ENCODE peak calls at places on chromosome 10, in six cellular contexts. One of them, this sample, is unnamed. For H3K79me1, the result is how much of the 10 kb centered on the place peaks cover.

GRCh38 chr10:10564081-10564480 is 453.6 kb upstream of the CELF2 start:
- DNase-seq in mesenchymal stem cell: peak
- DNase-seq in mesendoderm: peak
- DNase-seq in trophoblast cell: no peak
- DNase-seq in H1: no peak
- DNase-seq in IMR-90: no peak
- DNase-seq in this sample: peak

GRCh38 chr10:24196426-24197039 is 12.4 kb upstream of the KIAA1217 start:
- DNase-seq in IMR-90: peak
- DNase-seq in mesendoderm: peak
- DNase-seq in trophoblast cell: peak
- DNase-seq in mesenchymal stem cell: peak
- DNase-seq in H1: peak
- DNase-seq in this sample: peak

GRCh38 chr10:28946479-28946878 is 269.2 kb downstream of the BAMBI start:
- DNase-seq in H1: no peak
- DNase-seq in mesendoderm: no peak
- DNase-seq in mesenchymal stem cell: peak
- DNase-seq in trophoblast cell: peak
- DNase-seq in IMR-90: peak
- DNase-seq in this sample: no peak

GRCh38 chr10:43573250-43574034 is 974 bp downstream of the ZNF239 start:
- DNase-seq in trophoblast cell: no peak
- DNase-seq in mesendoderm: peak
- DNase-seq in H1: no peak
- DNase-seq in mesenchymal stem cell: no peak
- DNase-seq in IMR-90: peak
- DNase-seq in this sample: no peak

GRCh38 chr10:4004990-4005389 is 220.0 kb upstream of the KLF6 start:
- DNase-seq in mesendoderm: no peak
- DNase-seq in trophoblast cell: no peak
- DNase-seq in mesenchymal stem cell: no peak
- DNase-seq in H1: no peak
- DNase-seq in IMR-90: no peak
- DNase-seq in this sample: no peak

GRCh38 chr10:27783660-27784059 is 38.0 kb upstream of the MKX start:
- DNase-seq in IMR-90: peak
- DNase-seq in H1: no peak
- DNase-seq in mesendoderm: peak
- DNase-seq in trophoblast cell: peak
- DNase-seq in mesenchymal stem cell: peak
- DNase-seq in this sample: peak

GRCh38 chr10:59300386-59300785 is 62.0 kb downstream of the FAM13C start:
- DNase-seq in mesenchymal stem cell: no peak
- DNase-seq in trophoblast cell: no peak
- DNase-seq in mesendoderm: no peak
- DNase-seq in IMR-90: no peak
- DNase-seq in H1: no peak
- DNase-seq in this sample: no peak

GRCh38 chr10:118251791-118252190 is 90.3 kb downstream of the FAM204A start:
- DNase-seq in mesendoderm: no peak
- DNase-seq in IMR-90: no peak
- DNase-seq in trophoblast cell: no peak
- DNase-seq in H1: no peak
- DNase-seq in mesenchymal stem cell: no peak
- DNase-seq in this sample: no peak

GRCh38 chr10:130027716-130028464 is 63.8 kb upstream of the EBF3 start:
- DNase-seq in trophoblast cell: no peak
- DNase-seq in mesenchymal stem cell: no peak
- DNase-seq in mesendoderm: no peak
- DNase-seq in H1: no peak
- DNase-seq in IMR-90: no peak
- DNase-seq in this sample: no peak

GRCh38 chr10:104253106-104253505 is 1.6 kb upstream of the GSTO1 start:
- DNase-seq in trophoblast cell: no peak
- DNase-seq in mesendoderm: peak
- DNase-seq in IMR-90: no peak
- DNase-seq in H1: no peak
- DNase-seq in mesenchymal stem cell: no peak
- DNase-seq in this sample: no peak

GRCh38 chr10:44261710-44262455 is 123.0 kb downstream of the CXCL12 start:
- DNase-seq in mesenchymal stem cell: peak
- DNase-seq in mesendoderm: no peak
- DNase-seq in trophoblast cell: no peak
- DNase-seq in H1: no peak
- DNase-seq in IMR-90: peak
- DNase-seq in this sample: no peak

GRCh38 chr10:131998845-131999681 is 17.3 kb upstream of the BNIP3 start:
- DNase-seq in H1: no peak
- DNase-seq in IMR-90: no peak
- DNase-seq in mesenchymal stem cell: no peak
- DNase-seq in trophoblast cell: no peak
- DNase-seq in mesendoderm: peak
- DNase-seq in this sample: no peak
- H4K8ac ChIP-seq in H1: no peak
- H4K8ac ChIP-seq in IMR-90: no peak
- H4K8ac ChIP-seq in mesenchymal stem cell: peak
- H4K8ac ChIP-seq in trophoblast cell: peak
- H4K8ac ChIP-seq in mesendoderm: peak
- H4K8ac ChIP-seq in this sample: no peak

GRCh38 chr10:52185256-52185655 is 128.8 kb upstream of the DKK1 start:
- DNase-seq in IMR-90: no peak
- DNase-seq in H1: no peak
- DNase-seq in trophoblast cell: no peak
- DNase-seq in mesendoderm: no peak
- DNase-seq in mesenchymal stem cell: no peak
- DNase-seq in this sample: no peak
- H3K79me1 ChIP-seq in IMR-90: under half
- H3K79me1 ChIP-seq in H1: under half
- H3K79me1 ChIP-seq in trophoblast cell: under half
- H3K79me1 ChIP-seq in mesendoderm: under half
- H3K79me1 ChIP-seq in mesenchymal stem cell: under half
- H3K79me1 ChIP-seq in this sample: under half

DNA sequence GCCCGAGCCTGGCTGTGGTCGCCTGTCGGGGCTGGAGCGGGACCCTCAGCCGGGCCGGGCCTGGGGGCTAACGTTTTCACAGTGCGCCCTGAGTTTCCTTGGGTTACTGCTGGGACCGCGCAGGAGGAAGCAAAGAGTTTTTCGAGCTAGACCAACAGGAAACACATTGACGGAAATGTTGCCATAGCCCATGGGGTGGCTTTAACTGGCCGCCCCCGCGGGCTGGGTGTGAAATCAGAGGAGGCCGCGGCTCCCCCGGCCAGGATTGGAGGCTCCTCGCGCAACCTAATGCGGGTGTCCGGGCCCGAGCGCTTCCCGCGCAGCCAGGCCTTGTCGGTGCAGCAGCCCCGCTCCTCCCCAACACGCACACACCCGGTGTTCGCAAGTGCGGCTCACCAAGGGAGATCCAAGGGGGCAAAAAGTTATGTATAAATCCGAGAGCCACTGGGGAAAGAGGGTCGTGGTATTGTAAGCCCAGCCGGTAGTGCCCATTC is 1.9 kb downstream of the HHEX start:
- DNase-seq in H1: no peak
- DNase-seq in mesenchymal stem cell: peak
- DNase-seq in IMR-90: no peak
- DNase-seq in mesendoderm: peak
- DNase-seq in trophoblast cell: peak
- DNase-seq in this sample: no peak
- H3K4me3 ChIP-seq in H1: peak
- H3K4me3 ChIP-seq in mesenchymal stem cell: no peak
- H3K4me3 ChIP-seq in IMR-90: peak
- H3K4me3 ChIP-seq in mesendoderm: no peak
- H3K4me3 ChIP-seq in trophoblast cell: peak
- H3K4me3 ChIP-seq in this sample: no peak

DNA sequence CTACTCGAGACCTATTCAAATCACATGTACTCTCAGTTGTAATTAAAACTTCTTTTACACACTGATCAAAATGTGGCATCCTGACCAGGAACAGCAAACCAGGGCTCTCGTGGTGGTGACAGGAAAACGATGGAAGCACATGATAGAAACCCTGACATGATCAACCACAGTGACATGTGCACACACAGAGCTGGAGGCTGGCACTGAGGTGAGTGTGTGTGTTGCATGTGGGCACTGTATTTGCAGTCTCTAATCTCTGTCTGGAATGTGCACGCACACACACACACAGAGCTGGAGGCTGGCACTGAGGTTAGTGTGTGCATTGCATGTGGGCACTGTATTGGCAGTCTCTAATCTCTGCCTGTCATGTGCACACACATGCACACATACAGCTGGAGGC is 407.0 kb downstream of the SFMBT2 start:
- DNase-seq in IMR-90: no peak
- DNase-seq in H1: no peak
- DNase-seq in mesenchymal stem cell: no peak
- DNase-seq in trophoblast cell: no peak
- DNase-seq in mesendoderm: no peak
- DNase-seq in this sample: no peak
- H4K8ac ChIP-seq in IMR-90: no peak
- H4K8ac ChIP-seq in H1: no peak
- H4K8ac ChIP-seq in mesenchymal stem cell: no peak
- H4K8ac ChIP-seq in trophoblast cell: no peak
- H4K8ac ChIP-seq in mesendoderm: no peak
- H4K8ac ChIP-seq in this sample: no peak

GRCh38 chr10:51186358-51186757 is 112.1 kb downstream of the PRKG1 start:
- DNase-seq in IMR-90: no peak
- DNase-seq in trophoblast cell: no peak
- DNase-seq in H1: no peak
- DNase-seq in mesendoderm: no peak
- DNase-seq in mesenchymal stem cell: no peak
- DNase-seq in this sample: no peak

GRCh38 chr10:51183783-51184182 is 109.5 kb downstream of the PRKG1 start:
- DNase-seq in mesenchymal stem cell: no peak
- DNase-seq in IMR-90: no peak
- DNase-seq in trophoblast cell: no peak
- DNase-seq in H1: no peak
- DNase-seq in mesendoderm: no peak
- DNase-seq in this sample: no peak

DNA sequence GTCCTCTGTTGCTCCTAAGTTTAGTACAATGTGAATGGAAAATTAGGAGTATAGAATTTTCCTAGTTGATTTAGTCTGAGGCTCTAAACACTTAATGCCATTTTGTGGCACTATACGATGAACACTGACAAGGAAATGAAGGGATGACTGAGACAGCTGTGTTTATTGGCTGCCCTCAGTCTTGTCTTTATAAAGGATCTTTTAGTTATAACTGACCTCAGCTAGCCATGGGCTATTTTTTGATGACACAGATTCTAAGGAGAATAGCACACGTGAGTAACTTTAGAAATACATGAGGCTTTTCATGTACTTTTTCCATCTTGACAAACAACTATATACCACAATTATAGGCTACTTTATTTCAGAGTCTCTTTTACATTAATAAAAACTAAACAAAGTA is 113.7 kb downstream of the PRKG1 start:
- DNase-seq in H1: no peak
- DNase-seq in IMR-90: no peak
- DNase-seq in mesenchymal stem cell: no peak
- DNase-seq in trophoblast cell: no peak
- DNase-seq in mesendoderm: no peak
- DNase-seq in this sample: no peak
- H3K79me1 ChIP-seq in H1: under half
- H3K79me1 ChIP-seq in IMR-90: under half
- H3K79me1 ChIP-seq in mesenchymal stem cell: under half
- H3K79me1 ChIP-seq in trophoblast cell: under half
- H3K79me1 ChIP-seq in mesendoderm: under half
- H3K79me1 ChIP-seq in this sample: under half

GRCh38 chr10:48651839-48652238 is 32.8 kb upstream of the WDFY4 start:
- DNase-seq in mesenchymal stem cell: no peak
- DNase-seq in mesendoderm: no peak
- DNase-seq in IMR-90: no peak
- DNase-seq in trophoblast cell: no peak
- DNase-seq in H1: no peak
- DNase-seq in this sample: no peak
- H3K4me3 ChIP-seq in mesenchymal stem cell: no peak
- H3K4me3 ChIP-seq in mesendoderm: no peak
- H3K4me3 ChIP-seq in IMR-90: no peak
- H3K4me3 ChIP-seq in trophoblast cell: no peak
- H3K4me3 ChIP-seq in H1: no peak
- H3K4me3 ChIP-seq in this sample: no peak

DNA sequence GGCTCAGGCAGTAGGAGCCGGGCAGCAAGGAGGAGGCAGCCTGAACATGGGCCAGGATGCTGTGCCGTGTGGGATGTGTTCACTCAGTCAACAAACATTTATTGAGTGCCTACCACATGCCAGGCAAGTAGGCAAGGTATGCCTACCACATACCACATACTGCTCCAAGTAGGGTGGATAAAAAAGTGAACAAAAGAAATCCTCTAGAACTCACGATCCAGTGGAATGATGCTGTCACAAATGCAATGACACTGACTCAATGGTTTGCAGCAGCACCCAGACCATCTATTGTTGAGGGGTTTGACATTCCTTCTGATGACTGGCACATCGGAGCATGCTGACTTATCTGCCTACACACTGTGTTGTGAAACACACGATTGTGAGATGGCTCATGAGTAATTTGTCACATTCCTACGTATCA is 413.5 kb downstream of the NRG3 start:
- DNase-seq in mesendoderm: peak
- DNase-seq in mesenchymal stem cell: peak
- DNase-seq in IMR-90: no peak
- DNase-seq in trophoblast cell: no peak
- DNase-seq in H1: no peak
- DNase-seq in this sample: no peak
- H4K8ac ChIP-seq in mesendoderm: no peak
- H4K8ac ChIP-seq in mesenchymal stem cell: no peak
- H4K8ac ChIP-seq in IMR-90: no peak
- H4K8ac ChIP-seq in trophoblast cell: no peak
- H4K8ac ChIP-seq in H1: no peak
- H4K8ac ChIP-seq in this sample: no peak

GRCh38 chr10:17407040-17407439 is 47.4 kb downstream of the ST8SIA6 start:
- DNase-seq in trophoblast cell: no peak
- DNase-seq in mesenchymal stem cell: no peak
- DNase-seq in mesendoderm: no peak
- DNase-seq in H1: no peak
- DNase-seq in IMR-90: no peak
- DNase-seq in this sample: no peak

GRCh38 chr10:17415046-17415643 is 39.2 kb downstream of the ST8SIA6 start:
- DNase-seq in mesendoderm: no peak
- DNase-seq in IMR-90: peak
- DNase-seq in mesenchymal stem cell: no peak
- DNase-seq in trophoblast cell: no peak
- DNase-seq in H1: no peak
- DNase-seq in this sample: no peak

GRCh38 chr10:17409170-17409733 is 45.1 kb downstream of the ST8SIA6 start:
- DNase-seq in mesendoderm: peak
- DNase-seq in IMR-90: peak
- DNase-seq in mesenchymal stem cell: no peak
- DNase-seq in trophoblast cell: no peak
- DNase-seq in H1: no peak
- DNase-seq in this sample: no peak

GRCh38 chr10:17412323-17412722 is 42.1 kb downstream of the ST8SIA6 start:
- DNase-seq in trophoblast cell: no peak
- DNase-seq in mesenchymal stem cell: no peak
- DNase-seq in mesendoderm: peak
- DNase-seq in IMR-90: no peak
- DNase-seq in H1: no peak
- DNase-seq in this sample: no peak

DNA sequence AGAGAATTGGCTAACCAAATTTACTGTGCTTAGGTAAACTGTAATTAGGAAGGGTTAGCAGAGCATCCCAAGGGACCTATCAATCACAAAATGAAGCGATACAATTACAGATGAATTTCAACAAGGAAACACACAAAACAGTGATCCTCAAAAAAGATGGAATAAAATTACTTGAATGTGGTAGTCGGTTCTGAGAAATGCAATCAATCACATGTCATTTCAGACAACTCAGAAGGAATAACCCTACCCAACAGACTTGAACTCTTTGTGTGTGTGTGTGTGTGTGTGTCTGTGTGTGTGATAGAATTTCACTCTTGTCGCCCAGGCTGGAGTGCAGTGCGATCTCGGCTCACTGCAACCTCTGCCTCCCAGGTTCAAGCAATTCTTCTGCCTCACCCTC is 43.5 kb downstream of the ST8SIA6 start:
- DNase-seq in mesenchymal stem cell: no peak
- DNase-seq in trophoblast cell: no peak
- DNase-seq in mesendoderm: no peak
- DNase-seq in H1: no peak
- DNase-seq in IMR-90: no peak
- DNase-seq in this sample: no peak
- H3K79me1 ChIP-seq in mesenchymal stem cell: under half
- H3K79me1 ChIP-seq in trophoblast cell: under half
- H3K79me1 ChIP-seq in mesendoderm: under half
- H3K79me1 ChIP-seq in H1: under half
- H3K79me1 ChIP-seq in IMR-90: under half
- H3K79me1 ChIP-seq in this sample: under half